ENCODE peak calls at places on chromosomes 2 and 18, in nine cellular contexts. Q, O, G, S, C, B, P, E and M are unnamed samples.

GRCh38 chr18:23485386-23485785 is 17.9 kb upstream of the RMC1 start:
- DNase-seq in Q (no peak), O (no peak), G (no peak), S (no peak), C (no peak), B (no peak), P (no peak), E (no peak), M (no peak)

GRCh38 chr2:37583402-37583801 is 88.0 kb downstream of the CDC42EP3 start:
- DNase-seq in Q (no peak), O (no peak), G (no peak), S (no peak), C (no peak), B (no peak), P (no peak), E (no peak), M (no peak)

GRCh38 chr2:109355192-109355843 is 226.3 kb downstream of the SH3RF3 start:
- DNase-seq in Q (no peak), O (no peak), G (no peak), S (no peak), C (no peak), B (no peak), P (peak; percentile 33), E (no peak), M (no peak)

GRCh38 chr18:58761970-58762780 is 90.9 kb downstream of the MALT1 start:
- DNase-seq in Q (no peak), O (no peak), G (no peak), S (no peak), C (no peak), B (no peak), P (peak; percentile 52), E (no peak), M (peak; percentile 78)

GRCh38 chr2:220315098-220315785 is 687.8 kb downstream of the SLC4A3 start:
- DNase-seq in Q (no peak), O (no peak), G (no peak), S (no peak), C (no peak), B (no peak), P (no peak), E (no peak), M (no peak)

GRCh38 chr2:45178359-45178758 is 169.1 kb upstream of the SIX2 start:
- DNase-seq in Q (no peak), O (no peak), G (no peak), S (no peak), C (no peak), B (no peak), P (no peak), E (no peak), M (no peak)

GRCh38 chr2:2294183-2294675 is 36.8 kb downstream of the MYT1L start:
- DNase-seq in Q (no peak), O (no peak), G (no peak), S (no peak), C (no peak), B (no peak), P (no peak), E (peak; percentile 76), M (no peak)

GRCh38 chr2:16302969-16303592 is 362.6 kb downstream of the CYRIA start:
- DNase-seq in Q (no peak), O (no peak), G (no peak), S (no peak), C (no peak), B (no peak), P (no peak), E (no peak), M (no peak)

GRCh38 chr2:119873350-119874013 is 113.8 kb downstream of the PTPN4 start:
- DNase-seq in Q (no peak), O (no peak), G (no peak), S (no peak), C (no peak), B (no peak), P (no peak), E (no peak), M (no peak)

GRCh38 chr2:83874066-83874465 is 585.0 kb downstream of the SUCLG1 start:
- DNase-seq in Q (no peak), O (no peak), G (no peak), S (no peak), C (no peak), B (no peak), P (no peak), E (no peak), M (no peak)

DNA sequence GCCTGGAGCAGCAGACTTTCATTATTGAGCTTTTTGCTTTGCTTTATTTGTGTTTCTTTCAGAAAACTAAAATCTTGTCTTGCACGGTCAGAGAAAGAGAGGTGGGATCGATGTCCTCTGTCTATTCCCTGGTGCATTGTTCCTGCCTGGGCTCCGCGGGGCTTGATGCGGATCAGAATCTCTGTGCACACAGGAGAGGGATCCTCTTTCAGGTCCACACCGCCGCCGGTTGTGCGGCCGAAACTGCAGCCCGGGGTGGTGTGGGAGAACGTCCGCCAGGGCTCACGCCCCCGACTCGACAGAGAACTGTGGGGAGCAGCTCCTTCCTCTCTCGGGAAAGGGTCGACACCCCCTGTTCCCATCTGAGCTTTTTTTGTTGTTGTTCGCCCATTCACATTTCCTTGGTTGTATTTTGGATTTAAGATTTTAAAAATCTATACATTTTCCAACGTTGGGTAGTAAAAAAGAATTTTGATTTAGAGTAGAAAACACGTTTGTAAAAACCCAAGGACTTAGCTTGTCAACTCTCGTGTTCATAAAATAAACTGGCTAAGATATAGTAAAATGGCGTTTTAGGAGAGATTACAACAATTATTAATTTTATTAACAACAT is 23.6 kb upstream of the ZNF516 start:
- DNase-seq in Q (peak; percentile 82), O (peak; percentile 63), G (no peak), S (no peak), C (peak; percentile 39), B (peak; percentile 50), P (no peak), E (no peak), M (no peak)
- H3K27ac ChIP-seq in Q (no peak overlapping the region), O (peak overlapping the region; percentile 50), G (no peak overlapping the region), S (no peak overlapping the region), C (peak overlapping the region; percentile 85), B (peak overlapping the region; percentile 74), P (peak overlapping the region; percentile 15), E (no peak overlapping the region), M (peak overlapping the region; percentile 65)

DNA sequence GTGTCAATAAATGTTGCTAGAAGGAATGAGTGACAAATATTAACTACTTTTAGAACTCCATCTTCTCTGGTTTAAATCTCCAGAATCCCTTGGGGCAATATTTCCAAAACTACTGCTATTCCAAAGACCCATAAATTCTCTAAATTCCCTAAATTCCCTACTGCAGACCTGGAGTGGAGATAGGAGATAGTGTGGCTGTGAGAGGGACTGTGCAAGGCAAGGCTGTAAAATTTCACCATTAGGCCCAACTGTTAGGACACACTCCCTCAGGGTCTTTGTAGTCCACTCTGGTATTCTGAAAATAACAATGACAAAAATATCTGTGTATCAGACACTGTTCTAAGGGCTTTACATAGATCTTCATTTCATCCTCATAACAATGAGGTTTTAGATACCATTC is 67.9 kb downstream of the MYL12B start:
- DNase-seq in Q (no peak), O (no peak), G (no peak), S (no peak), C (no peak), B (no peak), P (no peak), E (no peak), M (no peak)
- H3K4me3 ChIP-seq in Q (no peak overlapping the region), O (no peak overlapping the region), G (no peak overlapping the region), S (no peak overlapping the region), C (no peak overlapping the region), B (no peak overlapping the region), P (no peak overlapping the region), E (no peak overlapping the region), M (no peak overlapping the region)

DNA sequence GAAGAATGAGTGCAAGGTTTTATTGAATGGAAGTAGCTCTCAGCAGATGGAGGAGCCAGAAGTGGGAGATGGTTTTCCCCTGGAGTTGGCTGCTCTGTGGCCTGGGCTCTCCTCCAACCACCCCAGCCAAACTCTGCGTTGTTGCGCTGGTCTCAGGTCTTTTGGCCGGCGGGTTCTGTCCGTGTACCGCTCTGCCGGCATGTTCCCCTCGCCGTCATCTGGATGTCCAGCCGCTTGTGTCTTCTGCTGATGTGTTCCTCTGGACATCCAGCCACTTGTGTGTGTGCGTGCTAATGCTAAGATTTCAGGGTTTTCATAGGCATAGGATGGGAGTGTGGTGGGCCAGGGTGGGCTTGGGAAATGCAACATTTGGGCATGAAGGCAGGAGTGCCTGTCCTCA is 1311.3 kb upstream of the TMEFF2 start:
- DNase-seq in Q (peak; percentile 31), O (no peak), G (no peak), S (no peak), C (no peak), B (no peak), P (no peak), E (no peak), M (no peak)
- H3K27ac ChIP-seq in Q (no peak overlapping the region), O (no peak overlapping the region), G (no peak overlapping the region), S (no peak overlapping the region), C (no peak overlapping the region), B (no peak overlapping the region), P (no peak overlapping the region), E (no peak overlapping the region), M (no peak overlapping the region)

DNA sequence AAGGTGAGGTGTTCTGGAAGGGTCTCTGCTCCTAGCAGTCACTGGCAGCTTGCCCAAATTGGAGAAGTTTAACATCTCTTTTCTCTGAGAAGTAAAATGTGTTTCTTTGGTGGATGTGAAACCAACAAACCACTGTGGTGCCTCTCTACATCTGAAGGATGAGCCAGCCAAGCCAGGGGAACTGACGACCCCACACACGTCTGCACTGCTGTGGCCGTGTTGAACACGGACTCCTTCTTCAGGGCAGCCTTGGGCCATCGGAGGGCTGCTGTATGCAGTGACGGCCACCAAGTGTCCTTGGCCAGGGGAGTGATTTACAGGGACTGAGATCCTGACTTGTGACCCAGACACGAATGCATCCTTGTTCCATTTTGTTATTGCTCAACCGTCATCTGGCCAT is 207.8 kb downstream of the ACKR3 start:
- DNase-seq in Q (no peak), O (no peak), G (no peak), S (no peak), C (no peak), B (no peak), P (no peak), E (no peak), M (no peak)
- H3K4me3 ChIP-seq in Q (no peak overlapping the region), O (no peak overlapping the region), G (no peak overlapping the region), S (peak overlapping the region; percentile 31), C (no peak overlapping the region), B (no peak overlapping the region), P (no peak overlapping the region), E (no peak overlapping the region), M (no peak overlapping the region)

GRCh38 chr18:13623348-13623747 is 103.0 kb downstream of the FAM210A start:
- DNase-seq in Q (no peak), O (no peak), G (no peak), S (peak; percentile 13), C (no peak), B (no peak), P (no peak), E (no peak), M (no peak)

GRCh38 chr18:13625843-13626543 is 100.4 kb downstream of the FAM210A start:
- DNase-seq in Q (no peak), O (no peak), G (no peak), S (no peak), C (no peak), B (no peak), P (no peak), E (no peak), M (no peak)

GRCh38 chr18:13623871-13624270 is 102.5 kb downstream of the FAM210A start:
- DNase-seq in Q (no peak), O (no peak), G (no peak), S (no peak), C (no peak), B (no peak), P (no peak), E (no peak), M (no peak)

GRCh38 chr18:13625355-13625754 is 101.0 kb downstream of the FAM210A start:
- DNase-seq in Q (no peak), O (no peak), G (no peak), S (no peak), C (no peak), B (no peak), P (no peak), E (no peak), M (no peak)

GRCh38 chr18:13624563-13625237 is 101.7 kb downstream of the FAM210A start:
- DNase-seq in Q (no peak), O (no peak), G (no peak), S (no peak), C (no peak), B (no peak), P (no peak), E (no peak), M (no peak)
- H3K27ac ChIP-seq in Q (no peak overlapping the region), O (no peak overlapping the region), G (no peak overlapping the region), S (no peak overlapping the region), C (no peak overlapping the region), B (no peak overlapping the region), P (no peak overlapping the region), E (no peak overlapping the region), M (no peak overlapping the region)